ENCODE peak calls at places on chromosomes 12 and 14, in ten cellular contexts. B, A, I, G, F, S, U, V, D and Z are unnamed samples.

GRCh38 chr12:119594772-119595445 is 1.3 kb downstream of the TMEM233 start:
- DNase-seq in B (no peak), A (no peak), I (no peak), G (no peak), F (no peak), S (no peak), U (no peak), V (no peak), D (no peak), Z (peak; percentile 22)

GRCh38 chr12:30926243-30927209 is at the start of gene TSPAN11:
- DNase-seq in B (no peak), A (peak; percentile 73), I (peak; percentile 80), G (peak; percentile 22), F (no peak), S (no peak), U (no peak), V (no peak), D (peak; percentile 35), Z (no peak)

GRCh38 chr14:61374284-61374683 is 52.9 kb downstream of the PRKCH start:
- DNase-seq in B (no peak), A (no peak), I (no peak), G (no peak), F (no peak), S (no peak), U (no peak), V (no peak), D (no peak), Z (no peak)

GRCh38 chr12:61857968-61858367 is 402.2 kb upstream of the USP15 start:
- DNase-seq in B (no peak), A (no peak), I (no peak), G (no peak), F (no peak), S (no peak), U (no peak), V (no peak), D (no peak), Z (no peak)

GRCh38 chr12:2057041-2057792 is 4.4 kb downstream of the CACNA1C start:
- DNase-seq in B (peak; percentile 17), A (peak; percentile 83), I (peak; percentile 61), G (peak; percentile 34), F (peak; percentile 69), S (no peak), U (no peak), V (no peak), D (peak; percentile 66), Z (peak; percentile 23)

GRCh38 chr12:71551529-71551928 is 111.9 kb downstream of the LGR5 start:
- DNase-seq in B (no peak), A (no peak), I (peak; percentile 14), G (no peak), F (no peak), S (no peak), U (no peak), V (no peak), D (no peak), Z (peak; percentile 44)

GRCh38 chr12:43795716-43796282 is 10.3 kb downstream of the TWF1 start:
- DNase-seq in B (no peak), A (no peak), I (no peak), G (no peak), F (no peak), S (no peak), U (no peak), V (no peak), D (no peak), Z (no peak)

GRCh38 chr14:105436891-105437722 is 17.5 kb downstream of the MTA1 start:
- DNase-seq in B (no peak), A (no peak), I (peak; percentile 57), G (no peak), F (no peak), S (no peak), U (no peak), V (no peak), D (no peak), Z (no peak)